ENCODE peak calls at places on chromosomes 13 and 19, in nine cellular contexts. X is epithelial cell of prostate, D is psoas muscle, W is breast epithelium, I is prostate gland, J is IMR-90, A is adrenal gland, S is stomach, K is transverse colon. P is an unnamed sample.

GRCh38 chr13:110023729-110024645 is 237.6 kb upstream of the IRS2 start:
- DNase-seq in X (no peak), D (no peak), W (no peak), I (no peak), J (peak; percentile 68), A (no peak), S (peak; percentile 37), K (peak; percentile 10), P (no peak)

GRCh38 chr19:4877753-4878490 is 10.5 kb upstream of the PLIN3 start:
- DNase-seq in X (no peak), D (peak; percentile 84), W (no peak), I (peak; percentile 76), J (no peak), A (no peak), S (peak; percentile 31), K (peak; percentile 31), P (no peak)

GRCh38 chr13:44409595-44409994 is 36.0 kb downstream of the SERP2 start:
- DNase-seq in X (no peak), D (no peak), W (no peak), I (no peak), J (no peak), A (no peak), S (no peak), K (no peak), P (no peak)

GRCh38 chr13:38325426-38325825 is 24.2 kb upstream of the UFM1 start:
- DNase-seq in X (no peak), D (no peak), W (no peak), I (no peak), J (no peak), A (no peak), S (no peak), K (no peak), P (no peak)

GRCh38 chr13:41995946-41996345 is 35.0 kb upstream of the VWA8 start:
- DNase-seq in X (no peak), D (no peak), W (no peak), I (no peak), J (peak; percentile 75), A (no peak), S (no peak), K (no peak), P (peak; percentile 69)

GRCh38 chr19:45952691-45953505 is 20.8 kb downstream of the NOVA2 start:
- DNase-seq in X (no peak), D (peak; percentile 47), W (no peak), I (no peak), J (peak; percentile 42), A (peak; percentile 49), S (peak; percentile 35), K (peak; percentile 24), P (no peak)

GRCh38 chr13:26786651-26787295 is 26.2 kb upstream of the GPR12 start:
- DNase-seq in X (no peak), D (no peak), W (no peak), I (no peak), J (no peak), A (no peak), S (no peak), K (no peak), P (no peak)

GRCh38 chr19:29671393-29672076 is 6.3 kb downstream of the PLEKHF1 start:
- DNase-seq in X (peak; percentile 45), D (peak; percentile 65), W (peak; percentile 74), I (peak; percentile 54), J (no peak), A (no peak), S (peak; percentile 60), K (peak; percentile 72), P (peak; percentile 81)

GRCh38 chr13:38804536-38804935 is 117.7 kb downstream of the FREM2 start:
- DNase-seq in X (no peak), D (no peak), W (no peak), I (no peak), J (no peak), A (no peak), S (no peak), K (no peak), P (no peak)

GRCh38 chr19:55301459-55302331 is 17.9 kb downstream of the BRSK1 start:
- DNase-seq in X (no peak), D (peak; percentile 88), W (peak; percentile 82), I (peak; percentile 78), J (peak; percentile 62), A (peak; percentile 85), S (peak; percentile 91), K (peak; percentile 93), P (peak; percentile 94)

GRCh38 chr19:5952193-5953033 is 25.5 kb downstream of the RANBP3 start:
- DNase-seq in X (no peak), D (no peak), W (no peak), I (no peak), J (no peak), A (no peak), S (no peak), K (no peak), P (no peak)
- H3K27ac ChIP-seq in X (peak overlapping the region; percentile 76), D (no peak overlapping the region), W (no peak overlapping the region), I (no peak overlapping the region), J (peak overlapping the region; percentile 67), A (no peak overlapping the region), S (peak overlapping the region; percentile 79), K (peak overlapping the region; percentile 78), P (peak overlapping the region; percentile 52)

GRCh38 chr19:44113138-44113783 is at the start of gene ZNF225:
- DNase-seq in X (peak; percentile 84), D (peak; percentile 93), W (peak; percentile 92), I (peak; percentile 99), J (peak; percentile 99), A (peak; percentile 97), S (peak; percentile 95), K (peak; percentile 96), P (peak; percentile 94)
- H3K27ac ChIP-seq in X (peak within 1 kb of the TSS; percentile 34), D (peak within 1 kb of the TSS; percentile 88), W (peak within 1 kb of the TSS; percentile 81), I (peak within 1 kb of the TSS; percentile 65), J (peak within 1 kb of the TSS; percentile 74), A (peak within 1 kb of the TSS; percentile 33), S (peak within 1 kb of the TSS; percentile 80), K (peak within 1 kb of the TSS; percentile 63), P (peak within 1 kb of the TSS; percentile 79)

GRCh38 chr19:9075064-9075964 is 11.5 kb upstream of the OR1M1 start:
- DNase-seq in X (peak; percentile 91), D (peak; percentile 54), W (peak; percentile 75), I (peak; percentile 73), J (peak; percentile 83), A (peak; percentile 91), S (peak; percentile 58), K (peak; percentile 50), P (peak; percentile 68)
- H3K27ac ChIP-seq in X (peak overlapping the region; percentile 35), D (no peak overlapping the region), W (peak overlapping the region; percentile 23), I (no peak overlapping the region), J (no peak overlapping the region), A (no peak overlapping the region), S (no peak overlapping the region), K (peak overlapping the region; percentile 48), P (no peak overlapping the region)

GRCh38 chr19:33278403-33279269 is 23.7 kb downstream of the CEBPA start:
- DNase-seq in X (no peak), D (no peak), W (no peak), I (no peak), J (no peak), A (no peak), S (no peak), K (no peak), P (no peak)

GRCh38 chr19:33278023-33278402 is 24.3 kb downstream of the CEBPA start:
- DNase-seq in X (no peak), D (no peak), W (no peak), I (no peak), J (no peak), A (no peak), S (no peak), K (no peak), P (no peak)

GRCh38 chr19:33280351-33280921 is 21.9 kb downstream of the CEBPA start:
- DNase-seq in X (no peak), D (no peak), W (no peak), I (no peak), J (no peak), A (no peak), S (no peak), K (no peak), P (no peak)

GRCh38 chr19:33281296-33281926 is 20.9 kb downstream of the CEBPA start:
- DNase-seq in X (no peak), D (no peak), W (no peak), I (no peak), J (no peak), A (no peak), S (no peak), K (no peak), P (no peak)

DNA sequence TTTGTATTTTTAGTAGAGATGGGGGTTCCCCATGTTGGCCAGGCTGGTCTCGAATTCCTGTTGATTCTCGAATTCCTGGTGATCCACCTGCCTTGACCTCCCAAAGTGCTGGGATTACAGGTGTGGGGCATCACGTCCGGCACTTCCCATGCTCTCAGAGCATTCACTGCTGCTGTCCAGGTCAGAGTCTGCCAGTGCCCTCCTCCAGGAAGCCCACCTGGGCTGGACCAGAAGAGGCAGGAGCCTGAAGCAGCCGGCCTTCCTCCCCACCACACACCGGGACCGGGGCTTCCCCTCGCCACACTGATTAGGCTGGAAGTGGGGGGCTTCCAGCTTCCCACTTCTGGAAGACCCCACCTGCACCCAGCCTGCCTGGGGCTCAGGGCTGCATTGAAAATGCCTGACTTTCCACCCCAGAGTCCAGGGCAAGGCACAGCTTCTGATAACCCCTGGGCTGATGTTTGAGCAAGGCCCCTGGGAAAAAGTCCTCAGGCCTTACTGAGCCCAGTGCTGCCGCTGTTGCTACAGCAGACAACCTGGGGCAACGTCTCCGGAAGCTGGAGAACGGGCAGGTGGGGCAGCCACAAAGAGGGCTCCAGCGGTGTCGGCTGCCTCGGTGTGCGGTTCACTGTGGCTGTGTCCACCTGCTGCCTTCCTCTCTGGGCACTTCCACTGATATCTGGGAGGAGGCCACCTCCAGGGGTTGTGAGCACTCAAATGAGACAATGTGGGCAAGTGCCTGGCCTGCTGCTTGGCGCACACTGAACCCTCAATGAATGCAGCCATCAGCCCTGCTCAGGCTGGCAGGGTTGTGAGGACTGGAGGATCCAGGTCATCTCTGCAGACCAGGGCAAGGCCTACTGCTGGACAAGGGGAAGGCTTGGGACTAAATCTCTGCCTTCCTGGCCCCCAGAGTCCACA is 22.6 kb downstream of the CEBPA start:
- DNase-seq in X (no peak), D (no peak), W (no peak), I (no peak), J (no peak), A (no peak), S (no peak), K (no peak), P (no peak)
- H3K27ac ChIP-seq in X (no peak overlapping the region), D (no peak overlapping the region), W (no peak overlapping the region), I (no peak overlapping the region), J (no peak overlapping the region), A (no peak overlapping the region), S (peak overlapping the region; percentile 31), K (no peak overlapping the region), P (peak overlapping the region; percentile 36)

GRCh38 chr19:41771410-41771809 is 16.1 kb downstream of the CEACAM6 start:
- DNase-seq in X (no peak), D (no peak), W (no peak), I (no peak), J (no peak), A (no peak), S (no peak), K (no peak), P (no peak)
- H3K27ac ChIP-seq in X (peak overlapping the region; percentile 98), D (no peak overlapping the region), W (no peak overlapping the region), I (no peak overlapping the region), J (no peak overlapping the region), A (no peak overlapping the region), S (no peak overlapping the region), K (no peak overlapping the region), P (no peak overlapping the region)